ENCODE peak calls at places on chromosome 5, in eight cellular contexts. One of them, this sample, is unnamed.

GRCh38 chr5:144297083-144297482 is 126.4 kb downstream of the KCTD16 start:
- DNase-seq in sigmoid colon: no peak
- DNase-seq in Caco-2: no peak
- DNase-seq in gastrocnemius medialis: no peak
- DNase-seq in AG04449: no peak
- DNase-seq in fibroblast of mammary gland: no peak
- DNase-seq in coronary artery: no peak
- DNase-seq in transverse colon: no peak
- DNase-seq in this sample: no peak

GRCh38 chr5:125277494-125278154 is 531.2 kb upstream of the ZNF608 start:
- DNase-seq in gastrocnemius medialis: no peak
- DNase-seq in fibroblast of mammary gland: peak; percentile 90
- DNase-seq in Caco-2: peak; percentile 15
- DNase-seq in coronary artery: no peak
- DNase-seq in transverse colon: no peak
- DNase-seq in AG04449: peak; percentile 31
- DNase-seq in sigmoid colon: no peak
- DNase-seq in this sample: peak; percentile 70

GRCh38 chr5:14946813-14947640 is 75.4 kb upstream of the ANKH start:
- DNase-seq in fibroblast of mammary gland: peak; percentile 25
- DNase-seq in sigmoid colon: no peak
- DNase-seq in coronary artery: no peak
- DNase-seq in Caco-2: peak; percentile 43
- DNase-seq in transverse colon: peak; percentile 21
- DNase-seq in AG04449: no peak
- DNase-seq in gastrocnemius medialis: no peak
- DNase-seq in this sample: no peak

GRCh38 chr5:137602721-137603273 is 103.7 kb upstream of the SPOCK1 start:
- DNase-seq in sigmoid colon: no peak
- DNase-seq in AG04449: no peak
- DNase-seq in gastrocnemius medialis: no peak
- DNase-seq in Caco-2: no peak
- DNase-seq in fibroblast of mammary gland: no peak
- DNase-seq in transverse colon: no peak
- DNase-seq in coronary artery: peak; percentile 60
- DNase-seq in this sample: no peak

GRCh38 chr5:178548751-178549150 is 41.4 kb downstream of the COL23A1 start:
- DNase-seq in sigmoid colon: peak; percentile 20
- DNase-seq in fibroblast of mammary gland: no peak
- DNase-seq in gastrocnemius medialis: no peak
- DNase-seq in Caco-2: no peak
- DNase-seq in AG04449: no peak
- DNase-seq in transverse colon: no peak
- DNase-seq in coronary artery: no peak
- DNase-seq in this sample: no peak

GRCh38 chr5:60287174-60287771 is 393.7 kb upstream of the PDE4D start:
- DNase-seq in gastrocnemius medialis: no peak
- DNase-seq in AG04449: no peak
- DNase-seq in sigmoid colon: no peak
- DNase-seq in fibroblast of mammary gland: peak; percentile 70
- DNase-seq in transverse colon: peak; percentile 26
- DNase-seq in coronary artery: no peak
- DNase-seq in Caco-2: peak; percentile 63
- DNase-seq in this sample: peak; percentile 36

GRCh38 chr5:122871669-122872068 is 26.3 kb downstream of the SNX24 start:
- DNase-seq in sigmoid colon: no peak
- DNase-seq in fibroblast of mammary gland: peak; percentile 36
- DNase-seq in coronary artery: no peak
- DNase-seq in AG04449: no peak
- DNase-seq in transverse colon: no peak
- DNase-seq in gastrocnemius medialis: no peak
- DNase-seq in Caco-2: no peak
- DNase-seq in this sample: no peak

GRCh38 chr5:56850423-56850822 is 35.1 kb downstream of the MAP3K1 start:
- DNase-seq in sigmoid colon: no peak
- DNase-seq in coronary artery: no peak
- DNase-seq in gastrocnemius medialis: no peak
- DNase-seq in AG04449: no peak
- DNase-seq in Caco-2: no peak
- DNase-seq in fibroblast of mammary gland: no peak
- DNase-seq in transverse colon: no peak
- DNase-seq in this sample: no peak

GRCh38 chr5:107502711-107503110 is 168.0 kb downstream of the EFNA5 start:
- DNase-seq in gastrocnemius medialis: no peak
- DNase-seq in fibroblast of mammary gland: no peak
- DNase-seq in AG04449: no peak
- DNase-seq in sigmoid colon: no peak
- DNase-seq in Caco-2: no peak
- DNase-seq in transverse colon: no peak
- DNase-seq in coronary artery: no peak
- DNase-seq in this sample: no peak

GRCh38 chr5:172321593-172321992 is 38.0 kb upstream of the UBTD2 start:
- DNase-seq in Caco-2: no peak
- DNase-seq in fibroblast of mammary gland: no peak
- DNase-seq in coronary artery: no peak
- DNase-seq in gastrocnemius medialis: no peak
- DNase-seq in sigmoid colon: no peak
- DNase-seq in transverse colon: no peak
- DNase-seq in AG04449: no peak
- DNase-seq in this sample: no peak

GRCh38 chr5:33313150-33313549 is 127.6 kb upstream of the TARS1 start:
- DNase-seq in gastrocnemius medialis: no peak
- DNase-seq in fibroblast of mammary gland: peak; percentile 99
- DNase-seq in Caco-2: no peak
- DNase-seq in sigmoid colon: no peak
- DNase-seq in transverse colon: peak; percentile 68
- DNase-seq in coronary artery: no peak
- DNase-seq in AG04449: no peak
- DNase-seq in this sample: peak; percentile 87

GRCh38 chr5:34717426-34718327 is 61.5 kb downstream of the RAI14 start:
- DNase-seq in coronary artery: no peak
- DNase-seq in Caco-2: no peak
- DNase-seq in sigmoid colon: no peak
- DNase-seq in AG04449: peak; percentile 97
- DNase-seq in fibroblast of mammary gland: peak; percentile 97
- DNase-seq in transverse colon: no peak
- DNase-seq in gastrocnemius medialis: no peak
- DNase-seq in this sample: peak; percentile 88

GRCh38 chr5:98076501-98076900 is 697.0 kb upstream of the RGMB start:
- DNase-seq in fibroblast of mammary gland: no peak
- DNase-seq in AG04449: no peak
- DNase-seq in Caco-2: no peak
- DNase-seq in transverse colon: no peak
- DNase-seq in sigmoid colon: no peak
- DNase-seq in coronary artery: no peak
- DNase-seq in gastrocnemius medialis: no peak
- DNase-seq in this sample: no peak

GRCh38 chr5:144510845-144511580 is 340.3 kb downstream of the KCTD16 start:
- DNase-seq in coronary artery: no peak
- DNase-seq in fibroblast of mammary gland: no peak
- DNase-seq in sigmoid colon: no peak
- DNase-seq in Caco-2: no peak
- DNase-seq in transverse colon: no peak
- DNase-seq in gastrocnemius medialis: no peak
- DNase-seq in AG04449: no peak
- DNase-seq in this sample: no peak

GRCh38 chr5:61228229-61228628 is 66.0 kb upstream of the SMIM15 start:
- DNase-seq in sigmoid colon: no peak
- DNase-seq in AG04449: no peak
- DNase-seq in fibroblast of mammary gland: no peak
- DNase-seq in coronary artery: no peak
- DNase-seq in gastrocnemius medialis: no peak
- DNase-seq in transverse colon: no peak
- DNase-seq in Caco-2: no peak
- DNase-seq in this sample: no peak

GRCh38 chr5:6768590-6769230 is 55.5 kb downstream of the TENT4A start:
- DNase-seq in AG04449: no peak
- DNase-seq in gastrocnemius medialis: no peak
- DNase-seq in fibroblast of mammary gland: no peak
- DNase-seq in transverse colon: no peak
- DNase-seq in coronary artery: no peak
- DNase-seq in sigmoid colon: no peak
- DNase-seq in Caco-2: no peak
- DNase-seq in this sample: no peak

GRCh38 chr5:112581811-112582320 is 155.8 kb upstream of the APC start:
- DNase-seq in coronary artery: no peak
- DNase-seq in transverse colon: no peak
- DNase-seq in sigmoid colon: no peak
- DNase-seq in fibroblast of mammary gland: no peak
- DNase-seq in gastrocnemius medialis: no peak
- DNase-seq in AG04449: no peak
- DNase-seq in Caco-2: no peak
- DNase-seq in this sample: no peak

GRCh38 chr5:126348855-126349635 is 74.2 kb upstream of the GRAMD2B start:
- DNase-seq in gastrocnemius medialis: no peak
- DNase-seq in AG04449: no peak
- DNase-seq in fibroblast of mammary gland: no peak
- DNase-seq in transverse colon: no peak
- DNase-seq in coronary artery: no peak
- DNase-seq in Caco-2: no peak
- DNase-seq in sigmoid colon: no peak
- DNase-seq in this sample: no peak

GRCh38 chr5:156913719-156914370 is 49.2 kb downstream of the TIMD4 start:
- DNase-seq in Caco-2: no peak
- DNase-seq in fibroblast of mammary gland: no peak
- DNase-seq in coronary artery: no peak
- DNase-seq in gastrocnemius medialis: no peak
- DNase-seq in sigmoid colon: no peak
- DNase-seq in AG04449: no peak
- DNase-seq in transverse colon: peak; percentile 38
- DNase-seq in this sample: no peak

GRCh38 chr5:43152946-43153345 is 32.2 kb downstream of the ZNF131 start:
- DNase-seq in Caco-2: no peak
- DNase-seq in fibroblast of mammary gland: peak; percentile 89
- DNase-seq in AG04449: peak; percentile 26
- DNase-seq in coronary artery: no peak
- DNase-seq in gastrocnemius medialis: no peak
- DNase-seq in transverse colon: no peak
- DNase-seq in sigmoid colon: no peak
- DNase-seq in this sample: peak; percentile 33

GRCh38 chr5:147432323-147432722 is 77.5 kb downstream of the DPYSL3 start:
- DNase-seq in AG04449: no peak
- DNase-seq in Caco-2: peak; percentile 88
- DNase-seq in transverse colon: no peak
- DNase-seq in sigmoid colon: no peak
- DNase-seq in fibroblast of mammary gland: no peak
- DNase-seq in gastrocnemius medialis: no peak
- DNase-seq in coronary artery: no peak
- DNase-seq in this sample: no peak

GRCh38 chr5:2577637-2578036 is 173.8 kb downstream of the IRX2 start:
- DNase-seq in AG04449: no peak
- DNase-seq in Caco-2: no peak
- DNase-seq in fibroblast of mammary gland: no peak
- DNase-seq in sigmoid colon: no peak
- DNase-seq in coronary artery: no peak
- DNase-seq in gastrocnemius medialis: no peak
- DNase-seq in transverse colon: no peak
- DNase-seq in this sample: no peak

GRCh38 chr5:2575292-2575691 is 176.2 kb downstream of the IRX2 start:
- DNase-seq in sigmoid colon: no peak
- DNase-seq in AG04449: no peak
- DNase-seq in transverse colon: no peak
- DNase-seq in Caco-2: no peak
- DNase-seq in gastrocnemius medialis: no peak
- DNase-seq in fibroblast of mammary gland: no peak
- DNase-seq in coronary artery: no peak
- DNase-seq in this sample: no peak

GRCh38 chr5:2569774-2570542 is 181.5 kb downstream of the IRX2 start:
- DNase-seq in gastrocnemius medialis: no peak
- DNase-seq in sigmoid colon: no peak
- DNase-seq in Caco-2: no peak
- DNase-seq in coronary artery: no peak
- DNase-seq in AG04449: no peak
- DNase-seq in transverse colon: no peak
- DNase-seq in fibroblast of mammary gland: no peak
- DNase-seq in this sample: no peak

GRCh38 chr5:2576823-2577222 is 174.7 kb downstream of the IRX2 start:
- DNase-seq in transverse colon: no peak
- DNase-seq in fibroblast of mammary gland: no peak
- DNase-seq in sigmoid colon: no peak
- DNase-seq in gastrocnemius medialis: no peak
- DNase-seq in AG04449: no peak
- DNase-seq in Caco-2: no peak
- DNase-seq in coronary artery: no peak
- DNase-seq in this sample: no peak

GRCh38 chr5:2574155-2574554 is 177.3 kb downstream of the IRX2 start:
- DNase-seq in coronary artery: no peak
- DNase-seq in Caco-2: no peak
- DNase-seq in sigmoid colon: no peak
- DNase-seq in fibroblast of mammary gland: no peak
- DNase-seq in gastrocnemius medialis: no peak
- DNase-seq in transverse colon: no peak
- DNase-seq in AG04449: no peak
- DNase-seq in this sample: no peak
- TF ChIP-seq CTCF in coronary artery: no peak
- TF ChIP-seq CTCF in Caco-2: no peak
- TF ChIP-seq CTCF in sigmoid colon: no peak
- TF ChIP-seq CTCF in fibroblast of mammary gland: no peak
- TF ChIP-seq CTCF in gastrocnemius medialis: no peak
- TF ChIP-seq CTCF in transverse colon: no peak
- TF ChIP-seq CTCF in AG04449: no peak
- TF ChIP-seq CTCF in this sample: no peak

GRCh38 chr5:95735436-95735835 is 4.3 kb downstream of the RHOBTB3 start:
- DNase-seq in transverse colon: no peak
- DNase-seq in fibroblast of mammary gland: no peak
- DNase-seq in Caco-2: no peak
- DNase-seq in AG04449: no peak
- DNase-seq in sigmoid colon: no peak
- DNase-seq in coronary artery: no peak
- DNase-seq in gastrocnemius medialis: no peak
- DNase-seq in this sample: no peak
- H3K4me3 ChIP-seq in transverse colon: peak overlapping the region; percentile 95
- H3K4me3 ChIP-seq in fibroblast of mammary gland: no peak overlapping the region
- H3K4me3 ChIP-seq in Caco-2: no peak overlapping the region
- H3K4me3 ChIP-seq in AG04449: no peak overlapping the region
- H3K4me3 ChIP-seq in sigmoid colon: peak overlapping the region; percentile 92
- H3K4me3 ChIP-seq in coronary artery: no peak overlapping the region
- H3K4me3 ChIP-seq in gastrocnemius medialis: no peak overlapping the region
- H3K4me3 ChIP-seq in this sample: peak overlapping the region; percentile 98

GRCh38 chr5:36214434-36214833 is 27.3 kb downstream of the NADK2 start:
- DNase-seq in sigmoid colon: no peak
- DNase-seq in transverse colon: no peak
- DNase-seq in gastrocnemius medialis: no peak
- DNase-seq in AG04449: no peak
- DNase-seq in coronary artery: no peak
- DNase-seq in Caco-2: peak; percentile 27
- DNase-seq in fibroblast of mammary gland: peak; percentile 8
- DNase-seq in this sample: no peak
- TF ChIP-seq CTCF in sigmoid colon: no peak
- TF ChIP-seq CTCF in transverse colon: no peak
- TF ChIP-seq CTCF in gastrocnemius medialis: no peak
- TF ChIP-seq CTCF in AG04449: no peak
- TF ChIP-seq CTCF in coronary artery: no peak
- TF ChIP-seq CTCF in Caco-2: peak; percentile 22
- TF ChIP-seq CTCF in fibroblast of mammary gland: no peak
- TF ChIP-seq CTCF in this sample: no peak

DNA sequence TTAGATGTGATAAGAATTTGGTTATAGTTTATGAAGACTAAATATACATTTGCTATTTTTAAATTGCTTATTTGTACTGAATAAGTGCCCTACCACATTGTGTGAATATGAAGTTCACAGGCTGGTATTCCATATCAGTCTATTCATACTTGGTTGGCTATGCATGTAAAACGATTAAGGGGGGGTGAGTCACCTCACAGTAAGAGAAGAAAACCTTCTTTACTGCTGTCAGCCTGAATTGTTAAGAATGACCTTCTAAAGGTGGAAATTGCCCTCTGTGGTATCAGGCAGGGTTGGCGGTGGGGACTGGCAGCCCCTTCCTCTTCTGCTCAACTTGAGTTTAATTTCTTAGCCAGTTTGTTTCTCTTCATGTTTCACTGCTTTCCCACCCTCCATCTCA is 127.0 kb upstream of the RPS23 start:
- DNase-seq in coronary artery: no peak
- DNase-seq in sigmoid colon: no peak
- DNase-seq in gastrocnemius medialis: no peak
- DNase-seq in Caco-2: no peak
- DNase-seq in transverse colon: no peak
- DNase-seq in AG04449: peak; percentile 82
- DNase-seq in fibroblast of mammary gland: peak; percentile 80
- DNase-seq in this sample: no peak
- H3K4me3 ChIP-seq in coronary artery: no peak overlapping the region
- H3K4me3 ChIP-seq in sigmoid colon: no peak overlapping the region
- H3K4me3 ChIP-seq in gastrocnemius medialis: no peak overlapping the region
- H3K4me3 ChIP-seq in Caco-2: no peak overlapping the region
- H3K4me3 ChIP-seq in transverse colon: no peak overlapping the region
- H3K4me3 ChIP-seq in AG04449: no peak overlapping the region
- H3K4me3 ChIP-seq in fibroblast of mammary gland: no peak overlapping the region
- H3K4me3 ChIP-seq in this sample: no peak overlapping the region